ENCODE peak calls at places on chromosomes 13 and 19, in seven cellular contexts. One of them, this sample, is unnamed.

GRCh38 chr19:38386968-38387549 is 775 bp downstream of the GGN start:
- DNase-seq in anterior cingulate cortex: no peak
- DNase-seq in heart right ventricle: peak
- DNase-seq in BE2C: no peak
- DNase-seq in activated naive CD4-positive, alpha-beta T cell treated with anti-CD3 and anti-CD28 coated beads, Interleukin-2, amount 10 ng/mL, durations not matched to agents 7 days and 5 days: no peak
- DNase-seq in stimulated activated CD8-positive, alpha-beta memory T cell treated with anti-CD3 and anti-CD28 coated beads, Interleukin-15, amount 100 ng/mL, for 4 hours: no peak
- DNase-seq in stimulated activated CD4-positive, alpha-beta T cell treated with anti-CD3 and anti-CD28 coated beads, Interleukin-2, amount 100 ng/mL, for 48 hours: no peak
- DNase-seq in this sample: no peak

GRCh38 chr19:23823952-23824389 is 65.3 kb upstream of the ZNF681 start:
- DNase-seq in anterior cingulate cortex: no peak
- DNase-seq in heart right ventricle: no peak
- DNase-seq in BE2C: peak
- DNase-seq in activated naive CD4-positive, alpha-beta T cell treated with anti-CD3 and anti-CD28 coated beads, Interleukin-2, amount 10 ng/mL, durations not matched to agents 7 days and 5 days: peak
- DNase-seq in stimulated activated CD8-positive, alpha-beta memory T cell treated with anti-CD3 and anti-CD28 coated beads, Interleukin-15, amount 100 ng/mL, for 4 hours: no peak
- DNase-seq in stimulated activated CD4-positive, alpha-beta T cell treated with anti-CD3 and anti-CD28 coated beads, Interleukin-2, amount 100 ng/mL, for 48 hours: no peak
- DNase-seq in this sample: no peak

GRCh38 chr13:52968074-52968700 is 60.4 kb upstream of the OLFM4 start:
- DNase-seq in anterior cingulate cortex: peak
- DNase-seq in heart right ventricle: peak
- DNase-seq in BE2C: peak
- DNase-seq in activated naive CD4-positive, alpha-beta T cell treated with anti-CD3 and anti-CD28 coated beads, Interleukin-2, amount 10 ng/mL, durations not matched to agents 7 days and 5 days: peak
- DNase-seq in stimulated activated CD8-positive, alpha-beta memory T cell treated with anti-CD3 and anti-CD28 coated beads, Interleukin-15, amount 100 ng/mL, for 4 hours: peak
- DNase-seq in stimulated activated CD4-positive, alpha-beta T cell treated with anti-CD3 and anti-CD28 coated beads, Interleukin-2, amount 100 ng/mL, for 48 hours: peak
- DNase-seq in this sample: no peak

GRCh38 chr13:48038763-48039162 is 1.2 kb downstream of the NUDT15 start:
- DNase-seq in anterior cingulate cortex: no peak
- DNase-seq in heart right ventricle: no peak
- DNase-seq in BE2C: no peak
- DNase-seq in activated naive CD4-positive, alpha-beta T cell treated with anti-CD3 and anti-CD28 coated beads, Interleukin-2, amount 10 ng/mL, durations not matched to agents 7 days and 5 days: no peak
- DNase-seq in stimulated activated CD8-positive, alpha-beta memory T cell treated with anti-CD3 and anti-CD28 coated beads, Interleukin-15, amount 100 ng/mL, for 4 hours: no peak
- DNase-seq in stimulated activated CD4-positive, alpha-beta T cell treated with anti-CD3 and anti-CD28 coated beads, Interleukin-2, amount 100 ng/mL, for 48 hours: no peak
- DNase-seq in this sample: no peak

GRCh38 chr19:37874784-37875183 is 31.6 kb downstream of the WDR87 start:
- DNase-seq in anterior cingulate cortex: no peak
- DNase-seq in heart right ventricle: no peak
- DNase-seq in BE2C: no peak
- DNase-seq in activated naive CD4-positive, alpha-beta T cell treated with anti-CD3 and anti-CD28 coated beads, Interleukin-2, amount 10 ng/mL, durations not matched to agents 7 days and 5 days: no peak
- DNase-seq in stimulated activated CD8-positive, alpha-beta memory T cell treated with anti-CD3 and anti-CD28 coated beads, Interleukin-15, amount 100 ng/mL, for 4 hours: no peak
- DNase-seq in stimulated activated CD4-positive, alpha-beta T cell treated with anti-CD3 and anti-CD28 coated beads, Interleukin-2, amount 100 ng/mL, for 48 hours: no peak
- DNase-seq in this sample: no peak

GRCh38 chr19:14678199-14678598 is 3.6 kb upstream of the ADGRE3 start:
- DNase-seq in anterior cingulate cortex: no peak
- DNase-seq in heart right ventricle: no peak
- DNase-seq in BE2C: no peak
- DNase-seq in activated naive CD4-positive, alpha-beta T cell treated with anti-CD3 and anti-CD28 coated beads, Interleukin-2, amount 10 ng/mL, durations not matched to agents 7 days and 5 days: no peak
- DNase-seq in stimulated activated CD8-positive, alpha-beta memory T cell treated with anti-CD3 and anti-CD28 coated beads, Interleukin-15, amount 100 ng/mL, for 4 hours: no peak
- DNase-seq in stimulated activated CD4-positive, alpha-beta T cell treated with anti-CD3 and anti-CD28 coated beads, Interleukin-2, amount 100 ng/mL, for 48 hours: no peak
- DNase-seq in this sample: no peak

GRCh38 chr13:35219021-35219420 is 257.5 kb downstream of the MAB21L1 start:
- DNase-seq in anterior cingulate cortex: no peak
- DNase-seq in heart right ventricle: no peak
- DNase-seq in BE2C: no peak
- DNase-seq in activated naive CD4-positive, alpha-beta T cell treated with anti-CD3 and anti-CD28 coated beads, Interleukin-2, amount 10 ng/mL, durations not matched to agents 7 days and 5 days: no peak
- DNase-seq in stimulated activated CD8-positive, alpha-beta memory T cell treated with anti-CD3 and anti-CD28 coated beads, Interleukin-15, amount 100 ng/mL, for 4 hours: no peak
- DNase-seq in stimulated activated CD4-positive, alpha-beta T cell treated with anti-CD3 and anti-CD28 coated beads, Interleukin-2, amount 100 ng/mL, for 48 hours: no peak
- DNase-seq in this sample: no peak

GRCh38 chr19:18432275-18433038 is 5.5 kb downstream of the ISYNA1 start:
- DNase-seq in anterior cingulate cortex: no peak
- DNase-seq in heart right ventricle: no peak
- DNase-seq in BE2C: no peak
- DNase-seq in activated naive CD4-positive, alpha-beta T cell treated with anti-CD3 and anti-CD28 coated beads, Interleukin-2, amount 10 ng/mL, durations not matched to agents 7 days and 5 days: no peak
- DNase-seq in stimulated activated CD8-positive, alpha-beta memory T cell treated with anti-CD3 and anti-CD28 coated beads, Interleukin-15, amount 100 ng/mL, for 4 hours: no peak
- DNase-seq in stimulated activated CD4-positive, alpha-beta T cell treated with anti-CD3 and anti-CD28 coated beads, Interleukin-2, amount 100 ng/mL, for 48 hours: no peak
- DNase-seq in this sample: no peak

GRCh38 chr13:99087954-99088491 is 110.2 kb upstream of the DOCK9 start:
- DNase-seq in anterior cingulate cortex: no peak
- DNase-seq in heart right ventricle: no peak
- DNase-seq in BE2C: peak
- DNase-seq in activated naive CD4-positive, alpha-beta T cell treated with anti-CD3 and anti-CD28 coated beads, Interleukin-2, amount 10 ng/mL, durations not matched to agents 7 days and 5 days: peak
- DNase-seq in stimulated activated CD8-positive, alpha-beta memory T cell treated with anti-CD3 and anti-CD28 coated beads, Interleukin-15, amount 100 ng/mL, for 4 hours: no peak
- DNase-seq in stimulated activated CD4-positive, alpha-beta T cell treated with anti-CD3 and anti-CD28 coated beads, Interleukin-2, amount 100 ng/mL, for 48 hours: no peak
- DNase-seq in this sample: no peak

GRCh38 chr19:33280351-33280921 is 21.9 kb downstream of the CEBPA start:
- DNase-seq in anterior cingulate cortex: no peak
- DNase-seq in heart right ventricle: no peak
- DNase-seq in BE2C: no peak
- DNase-seq in activated naive CD4-positive, alpha-beta T cell treated with anti-CD3 and anti-CD28 coated beads, Interleukin-2, amount 10 ng/mL, durations not matched to agents 7 days and 5 days: peak
- DNase-seq in stimulated activated CD8-positive, alpha-beta memory T cell treated with anti-CD3 and anti-CD28 coated beads, Interleukin-15, amount 100 ng/mL, for 4 hours: no peak
- DNase-seq in stimulated activated CD4-positive, alpha-beta T cell treated with anti-CD3 and anti-CD28 coated beads, Interleukin-2, amount 100 ng/mL, for 48 hours: peak
- DNase-seq in this sample: no peak

GRCh38 chr13:97914537-97914936 is 38.9 kb upstream of the IPO5 start:
- DNase-seq in anterior cingulate cortex: no peak
- DNase-seq in heart right ventricle: no peak
- DNase-seq in BE2C: no peak
- DNase-seq in activated naive CD4-positive, alpha-beta T cell treated with anti-CD3 and anti-CD28 coated beads, Interleukin-2, amount 10 ng/mL, durations not matched to agents 7 days and 5 days: no peak
- DNase-seq in stimulated activated CD8-positive, alpha-beta memory T cell treated with anti-CD3 and anti-CD28 coated beads, Interleukin-15, amount 100 ng/mL, for 4 hours: no peak
- DNase-seq in stimulated activated CD4-positive, alpha-beta T cell treated with anti-CD3 and anti-CD28 coated beads, Interleukin-2, amount 100 ng/mL, for 48 hours: no peak
- DNase-seq in this sample: no peak

GRCh38 chr19:34236035-34236793 is 18.1 kb upstream of the GARRE1 start:
- DNase-seq in anterior cingulate cortex: no peak
- DNase-seq in heart right ventricle: no peak
- DNase-seq in BE2C: no peak
- DNase-seq in activated naive CD4-positive, alpha-beta T cell treated with anti-CD3 and anti-CD28 coated beads, Interleukin-2, amount 10 ng/mL, durations not matched to agents 7 days and 5 days: no peak
- DNase-seq in stimulated activated CD8-positive, alpha-beta memory T cell treated with anti-CD3 and anti-CD28 coated beads, Interleukin-15, amount 100 ng/mL, for 4 hours: no peak
- DNase-seq in stimulated activated CD4-positive, alpha-beta T cell treated with anti-CD3 and anti-CD28 coated beads, Interleukin-2, amount 100 ng/mL, for 48 hours: no peak
- DNase-seq in this sample: no peak

GRCh38 chr19:47275866-47276461 is 1.3 kb downstream of the INAFM1 start:
- DNase-seq in anterior cingulate cortex: no peak
- DNase-seq in heart right ventricle: peak
- DNase-seq in BE2C: peak
- DNase-seq in activated naive CD4-positive, alpha-beta T cell treated with anti-CD3 and anti-CD28 coated beads, Interleukin-2, amount 10 ng/mL, durations not matched to agents 7 days and 5 days: no peak
- DNase-seq in stimulated activated CD8-positive, alpha-beta memory T cell treated with anti-CD3 and anti-CD28 coated beads, Interleukin-15, amount 100 ng/mL, for 4 hours: no peak
- DNase-seq in stimulated activated CD4-positive, alpha-beta T cell treated with anti-CD3 and anti-CD28 coated beads, Interleukin-2, amount 100 ng/mL, for 48 hours: no peak
- DNase-seq in this sample: no peak

GRCh38 chr13:45705936-45706335 is 3.8 kb downstream of the CBY2 start:
- DNase-seq in anterior cingulate cortex: no peak
- DNase-seq in heart right ventricle: no peak
- DNase-seq in BE2C: no peak
- DNase-seq in activated naive CD4-positive, alpha-beta T cell treated with anti-CD3 and anti-CD28 coated beads, Interleukin-2, amount 10 ng/mL, durations not matched to agents 7 days and 5 days: no peak
- DNase-seq in stimulated activated CD8-positive, alpha-beta memory T cell treated with anti-CD3 and anti-CD28 coated beads, Interleukin-15, amount 100 ng/mL, for 4 hours: no peak
- DNase-seq in stimulated activated CD4-positive, alpha-beta T cell treated with anti-CD3 and anti-CD28 coated beads, Interleukin-2, amount 100 ng/mL, for 48 hours: no peak
- DNase-seq in this sample: no peak

GRCh38 chr19:46674416-46675178 is 13.6 kb upstream of the DACT3 start:
- DNase-seq in anterior cingulate cortex: no peak
- DNase-seq in heart right ventricle: no peak
- DNase-seq in BE2C: peak
- DNase-seq in activated naive CD4-positive, alpha-beta T cell treated with anti-CD3 and anti-CD28 coated beads, Interleukin-2, amount 10 ng/mL, durations not matched to agents 7 days and 5 days: no peak
- DNase-seq in stimulated activated CD8-positive, alpha-beta memory T cell treated with anti-CD3 and anti-CD28 coated beads, Interleukin-15, amount 100 ng/mL, for 4 hours: no peak
- DNase-seq in stimulated activated CD4-positive, alpha-beta T cell treated with anti-CD3 and anti-CD28 coated beads, Interleukin-2, amount 100 ng/mL, for 48 hours: no peak
- DNase-seq in this sample: no peak

GRCh38 chr13:99911069-99911964 is 60.2 kb downstream of the ZIC5 start:
- DNase-seq in anterior cingulate cortex: no peak
- DNase-seq in heart right ventricle: no peak
- DNase-seq in BE2C: no peak
- DNase-seq in activated naive CD4-positive, alpha-beta T cell treated with anti-CD3 and anti-CD28 coated beads, Interleukin-2, amount 10 ng/mL, durations not matched to agents 7 days and 5 days: no peak
- DNase-seq in stimulated activated CD8-positive, alpha-beta memory T cell treated with anti-CD3 and anti-CD28 coated beads, Interleukin-15, amount 100 ng/mL, for 4 hours: no peak
- DNase-seq in stimulated activated CD4-positive, alpha-beta T cell treated with anti-CD3 and anti-CD28 coated beads, Interleukin-2, amount 100 ng/mL, for 48 hours: no peak
- DNase-seq in this sample: no peak

GRCh38 chr19:3450796-3451411 is 29.4 kb downstream of the SMIM24 start:
- DNase-seq in anterior cingulate cortex: peak
- DNase-seq in heart right ventricle: no peak
- DNase-seq in BE2C: no peak
- DNase-seq in activated naive CD4-positive, alpha-beta T cell treated with anti-CD3 and anti-CD28 coated beads, Interleukin-2, amount 10 ng/mL, durations not matched to agents 7 days and 5 days: no peak
- DNase-seq in stimulated activated CD8-positive, alpha-beta memory T cell treated with anti-CD3 and anti-CD28 coated beads, Interleukin-15, amount 100 ng/mL, for 4 hours: no peak
- DNase-seq in stimulated activated CD4-positive, alpha-beta T cell treated with anti-CD3 and anti-CD28 coated beads, Interleukin-2, amount 100 ng/mL, for 48 hours: no peak
- DNase-seq in this sample: no peak

GRCh38 chr19:677201-677600 is 1.0 kb downstream of the FSTL3 start:
- DNase-seq in anterior cingulate cortex: no peak
- DNase-seq in heart right ventricle: peak
- DNase-seq in BE2C: no peak
- DNase-seq in activated naive CD4-positive, alpha-beta T cell treated with anti-CD3 and anti-CD28 coated beads, Interleukin-2, amount 10 ng/mL, durations not matched to agents 7 days and 5 days: no peak
- DNase-seq in stimulated activated CD8-positive, alpha-beta memory T cell treated with anti-CD3 and anti-CD28 coated beads, Interleukin-15, amount 100 ng/mL, for 4 hours: no peak
- DNase-seq in stimulated activated CD4-positive, alpha-beta T cell treated with anti-CD3 and anti-CD28 coated beads, Interleukin-2, amount 100 ng/mL, for 48 hours: no peak
- DNase-seq in this sample: no peak

GRCh38 chr19:7595466-7596133 is at the start of gene CAMSAP3:
- DNase-seq in anterior cingulate cortex: no peak
- DNase-seq in heart right ventricle: no peak
- DNase-seq in BE2C: peak
- DNase-seq in activated naive CD4-positive, alpha-beta T cell treated with anti-CD3 and anti-CD28 coated beads, Interleukin-2, amount 10 ng/mL, durations not matched to agents 7 days and 5 days: peak
- DNase-seq in stimulated activated CD8-positive, alpha-beta memory T cell treated with anti-CD3 and anti-CD28 coated beads, Interleukin-15, amount 100 ng/mL, for 4 hours: no peak
- DNase-seq in stimulated activated CD4-positive, alpha-beta T cell treated with anti-CD3 and anti-CD28 coated beads, Interleukin-2, amount 100 ng/mL, for 48 hours: peak
- DNase-seq in this sample: no peak

GRCh38 chr13:66077286-66077685 is 1152.8 kb downstream of the PCDH9 start:
- DNase-seq in anterior cingulate cortex: no peak
- DNase-seq in heart right ventricle: no peak
- DNase-seq in BE2C: no peak
- DNase-seq in activated naive CD4-positive, alpha-beta T cell treated with anti-CD3 and anti-CD28 coated beads, Interleukin-2, amount 10 ng/mL, durations not matched to agents 7 days and 5 days: no peak
- DNase-seq in stimulated activated CD8-positive, alpha-beta memory T cell treated with anti-CD3 and anti-CD28 coated beads, Interleukin-15, amount 100 ng/mL, for 4 hours: no peak
- DNase-seq in stimulated activated CD4-positive, alpha-beta T cell treated with anti-CD3 and anti-CD28 coated beads, Interleukin-2, amount 100 ng/mL, for 48 hours: no peak
- DNase-seq in this sample: no peak

GRCh38 chr13:42836930-42837329 is 55.5 kb downstream of the FAM216B start:
- DNase-seq in anterior cingulate cortex: no peak
- DNase-seq in heart right ventricle: no peak
- DNase-seq in BE2C: peak
- DNase-seq in activated naive CD4-positive, alpha-beta T cell treated with anti-CD3 and anti-CD28 coated beads, Interleukin-2, amount 10 ng/mL, durations not matched to agents 7 days and 5 days: no peak
- DNase-seq in stimulated activated CD8-positive, alpha-beta memory T cell treated with anti-CD3 and anti-CD28 coated beads, Interleukin-15, amount 100 ng/mL, for 4 hours: no peak
- DNase-seq in stimulated activated CD4-positive, alpha-beta T cell treated with anti-CD3 and anti-CD28 coated beads, Interleukin-2, amount 100 ng/mL, for 48 hours: no peak
- DNase-seq in this sample: no peak

GRCh38 chr13:76812206-76812882 is 73.9 kb downstream of the KCTD12 start:
- DNase-seq in anterior cingulate cortex: peak
- DNase-seq in heart right ventricle: peak
- DNase-seq in BE2C: peak
- DNase-seq in activated naive CD4-positive, alpha-beta T cell treated with anti-CD3 and anti-CD28 coated beads, Interleukin-2, amount 10 ng/mL, durations not matched to agents 7 days and 5 days: no peak
- DNase-seq in stimulated activated CD8-positive, alpha-beta memory T cell treated with anti-CD3 and anti-CD28 coated beads, Interleukin-15, amount 100 ng/mL, for 4 hours: no peak
- DNase-seq in stimulated activated CD4-positive, alpha-beta T cell treated with anti-CD3 and anti-CD28 coated beads, Interleukin-2, amount 100 ng/mL, for 48 hours: no peak
- DNase-seq in this sample: no peak

GRCh38 chr19:23470873-23471555 is 75.7 kb upstream of the ZNF91 start:
- DNase-seq in anterior cingulate cortex: no peak
- DNase-seq in heart right ventricle: no peak
- DNase-seq in BE2C: no peak
- DNase-seq in activated naive CD4-positive, alpha-beta T cell treated with anti-CD3 and anti-CD28 coated beads, Interleukin-2, amount 10 ng/mL, durations not matched to agents 7 days and 5 days: no peak
- DNase-seq in stimulated activated CD8-positive, alpha-beta memory T cell treated with anti-CD3 and anti-CD28 coated beads, Interleukin-15, amount 100 ng/mL, for 4 hours: no peak
- DNase-seq in stimulated activated CD4-positive, alpha-beta T cell treated with anti-CD3 and anti-CD28 coated beads, Interleukin-2, amount 100 ng/mL, for 48 hours: no peak
- DNase-seq in this sample: no peak

GRCh38 chr13:28559636-28560259 is 64.8 kb upstream of the FLT1 start:
- DNase-seq in anterior cingulate cortex: no peak
- DNase-seq in heart right ventricle: no peak
- DNase-seq in BE2C: no peak
- DNase-seq in activated naive CD4-positive, alpha-beta T cell treated with anti-CD3 and anti-CD28 coated beads, Interleukin-2, amount 10 ng/mL, durations not matched to agents 7 days and 5 days: no peak
- DNase-seq in stimulated activated CD8-positive, alpha-beta memory T cell treated with anti-CD3 and anti-CD28 coated beads, Interleukin-15, amount 100 ng/mL, for 4 hours: no peak
- DNase-seq in stimulated activated CD4-positive, alpha-beta T cell treated with anti-CD3 and anti-CD28 coated beads, Interleukin-2, amount 100 ng/mL, for 48 hours: no peak
- DNase-seq in this sample: no peak

GRCh38 chr19:50906217-50906616 is 5.0 kb downstream of the KLK4 start:
- DNase-seq in anterior cingulate cortex: no peak
- DNase-seq in heart right ventricle: no peak
- DNase-seq in BE2C: peak
- DNase-seq in activated naive CD4-positive, alpha-beta T cell treated with anti-CD3 and anti-CD28 coated beads, Interleukin-2, amount 10 ng/mL, durations not matched to agents 7 days and 5 days: peak
- DNase-seq in stimulated activated CD8-positive, alpha-beta memory T cell treated with anti-CD3 and anti-CD28 coated beads, Interleukin-15, amount 100 ng/mL, for 4 hours: no peak
- DNase-seq in stimulated activated CD4-positive, alpha-beta T cell treated with anti-CD3 and anti-CD28 coated beads, Interleukin-2, amount 100 ng/mL, for 48 hours: peak
- DNase-seq in this sample: no peak

GRCh38 chr19:48805452-48805851 is 5.4 kb downstream of the BCAT2 start:
- DNase-seq in anterior cingulate cortex: no peak
- DNase-seq in heart right ventricle: no peak
- DNase-seq in BE2C: no peak
- DNase-seq in activated naive CD4-positive, alpha-beta T cell treated with anti-CD3 and anti-CD28 coated beads, Interleukin-2, amount 10 ng/mL, durations not matched to agents 7 days and 5 days: no peak
- DNase-seq in stimulated activated CD8-positive, alpha-beta memory T cell treated with anti-CD3 and anti-CD28 coated beads, Interleukin-15, amount 100 ng/mL, for 4 hours: no peak
- DNase-seq in stimulated activated CD4-positive, alpha-beta T cell treated with anti-CD3 and anti-CD28 coated beads, Interleukin-2, amount 100 ng/mL, for 48 hours: no peak
- DNase-seq in this sample: no peak

GRCh38 chr19:50994129-50994528 is 7.3 kb downstream of the KLK8 start:
- DNase-seq in anterior cingulate cortex: no peak
- DNase-seq in heart right ventricle: no peak
- DNase-seq in BE2C: peak
- DNase-seq in activated naive CD4-positive, alpha-beta T cell treated with anti-CD3 and anti-CD28 coated beads, Interleukin-2, amount 10 ng/mL, durations not matched to agents 7 days and 5 days: no peak
- DNase-seq in stimulated activated CD8-positive, alpha-beta memory T cell treated with anti-CD3 and anti-CD28 coated beads, Interleukin-15, amount 100 ng/mL, for 4 hours: no peak
- DNase-seq in stimulated activated CD4-positive, alpha-beta T cell treated with anti-CD3 and anti-CD28 coated beads, Interleukin-2, amount 100 ng/mL, for 48 hours: no peak
- DNase-seq in this sample: no peak

GRCh38 chr13:101626925-101627555 is 174.6 kb downstream of the ITGBL1 start:
- DNase-seq in anterior cingulate cortex: no peak
- DNase-seq in heart right ventricle: no peak
- DNase-seq in BE2C: no peak
- DNase-seq in activated naive CD4-positive, alpha-beta T cell treated with anti-CD3 and anti-CD28 coated beads, Interleukin-2, amount 10 ng/mL, durations not matched to agents 7 days and 5 days: peak
- DNase-seq in stimulated activated CD8-positive, alpha-beta memory T cell treated with anti-CD3 and anti-CD28 coated beads, Interleukin-15, amount 100 ng/mL, for 4 hours: no peak
- DNase-seq in stimulated activated CD4-positive, alpha-beta T cell treated with anti-CD3 and anti-CD28 coated beads, Interleukin-2, amount 100 ng/mL, for 48 hours: no peak
- DNase-seq in this sample: no peak

GRCh38 chr19:6012416-6013170 is 34.7 kb upstream of the RANBP3 start:
- DNase-seq in anterior cingulate cortex: no peak
- DNase-seq in heart right ventricle: no peak
- DNase-seq in BE2C: no peak
- DNase-seq in activated naive CD4-positive, alpha-beta T cell treated with anti-CD3 and anti-CD28 coated beads, Interleukin-2, amount 10 ng/mL, durations not matched to agents 7 days and 5 days: no peak
- DNase-seq in stimulated activated CD8-positive, alpha-beta memory T cell treated with anti-CD3 and anti-CD28 coated beads, Interleukin-15, amount 100 ng/mL, for 4 hours: no peak
- DNase-seq in stimulated activated CD4-positive, alpha-beta T cell treated with anti-CD3 and anti-CD28 coated beads, Interleukin-2, amount 100 ng/mL, for 48 hours: no peak
- DNase-seq in this sample: no peak

GRCh38 chr19:8466018-8466417 is 21.2 kb downstream of the HNRNPM start:
- DNase-seq in anterior cingulate cortex: no peak
- DNase-seq in heart right ventricle: no peak
- DNase-seq in BE2C: no peak
- DNase-seq in activated naive CD4-positive, alpha-beta T cell treated with anti-CD3 and anti-CD28 coated beads, Interleukin-2, amount 10 ng/mL, durations not matched to agents 7 days and 5 days: no peak
- DNase-seq in stimulated activated CD8-positive, alpha-beta memory T cell treated with anti-CD3 and anti-CD28 coated beads, Interleukin-15, amount 100 ng/mL, for 4 hours: no peak
- DNase-seq in stimulated activated CD4-positive, alpha-beta T cell treated with anti-CD3 and anti-CD28 coated beads, Interleukin-2, amount 100 ng/mL, for 48 hours: no peak
- DNase-seq in this sample: no peak

GRCh38 chr19:47186337-47187022 is 44.5 kb downstream of the BBC3 start:
- DNase-seq in anterior cingulate cortex: no peak
- DNase-seq in heart right ventricle: no peak
- DNase-seq in BE2C: no peak
- DNase-seq in activated naive CD4-positive, alpha-beta T cell treated with anti-CD3 and anti-CD28 coated beads, Interleukin-2, amount 10 ng/mL, durations not matched to agents 7 days and 5 days: peak
- DNase-seq in stimulated activated CD8-positive, alpha-beta memory T cell treated with anti-CD3 and anti-CD28 coated beads, Interleukin-15, amount 100 ng/mL, for 4 hours: peak
- DNase-seq in stimulated activated CD4-positive, alpha-beta T cell treated with anti-CD3 and anti-CD28 coated beads, Interleukin-2, amount 100 ng/mL, for 48 hours: peak
- DNase-seq in this sample: peak